ENCODE peak calls at places on chromosomes 2 and 18, in four cellular contexts. W is Peyer's patch, P is BE2C, V is Panc1. Z is an unnamed sample.

GRCh38 chr18:44943201-44943881 is 262.7 kb downstream of the SETBP1 start:
- DNase-seq in W (no peak), P (no peak), V (no peak), Z (peak)

GRCh38 chr2:4533806-4534205 is 830.4 kb downstream of the DCDC2C start:
- DNase-seq in W (no peak), P (no peak), V (no peak), Z (no peak)

GRCh38 chr2:69993048-69993565 is 31.7 kb upstream of the ASPRV1 start:
- DNase-seq in W (no peak), P (no peak), V (no peak), Z (no peak)

GRCh38 chr2:60710707-60711106 is 45.4 kb upstream of the PAPOLG start:
- DNase-seq in W (no peak), P (no peak), V (no peak), Z (no peak)

GRCh38 chr2:190267302-190267701 is 52.3 kb downstream of the HIBCH start:
- DNase-seq in W (no peak), P (no peak), V (peak), Z (peak)

GRCh38 chr2:241989074-241989473 is 119.5 kb downstream of the RTP5 start:
- DNase-seq in W (peak), P (no peak), V (no peak), Z (no peak)

GRCh38 chr2:75515584-75516368 is 45.0 kb downstream of the EVA1A start:
- DNase-seq in W (no peak), P (no peak), V (no peak), Z (no peak)

GRCh38 chr2:196096982-196097745 is 28.5 kb upstream of the DNAH7 start:
- DNase-seq in W (no peak), P (no peak), V (no peak), Z (no peak)

GRCh38 chr2:237944302-237944701 is 22.5 kb upstream of the UBE2F start:
- DNase-seq in W (no peak), P (no peak), V (no peak), Z (no peak)

GRCh38 chr18:24488824-24489493 is 28.5 kb downstream of the HRH4 start:
- DNase-seq in W (no peak), P (no peak), V (peak), Z (no peak)

GRCh38 chr2:41321341-41321740 is 726.5 kb upstream of the PKDCC start:
- DNase-seq in W (no peak), P (no peak), V (no peak), Z (no peak)

GRCh38 chr2:151106805-151107490 is 154.7 kb downstream of the RBM43 start:
- DNase-seq in W (no peak), P (no peak), V (no peak), Z (peak)

GRCh38 chr2:153386481-153386891 is 92.1 kb downstream of the RPRM start:
- DNase-seq in W (no peak), P (no peak), V (no peak), Z (no peak)

GRCh38 chr2:84515788-84516187 is 510 bp upstream of the DNAH6 start:
- DNase-seq in W (no peak), P (no peak), V (no peak), Z (no peak)

GRCh38 chr2:84519332-84519957 is 3.1 kb downstream of the DNAH6 start:
- DNase-seq in W (no peak), P (no peak), V (no peak), Z (no peak)

GRCh38 chr2:84516234-84516986 is at the start of gene DNAH6:
- DNase-seq in W (peak), P (peak), V (peak), Z (peak)
- H3K4me3 ChIP-seq in W (peak), P (peak), V (peak), Z (peak)

DNA sequence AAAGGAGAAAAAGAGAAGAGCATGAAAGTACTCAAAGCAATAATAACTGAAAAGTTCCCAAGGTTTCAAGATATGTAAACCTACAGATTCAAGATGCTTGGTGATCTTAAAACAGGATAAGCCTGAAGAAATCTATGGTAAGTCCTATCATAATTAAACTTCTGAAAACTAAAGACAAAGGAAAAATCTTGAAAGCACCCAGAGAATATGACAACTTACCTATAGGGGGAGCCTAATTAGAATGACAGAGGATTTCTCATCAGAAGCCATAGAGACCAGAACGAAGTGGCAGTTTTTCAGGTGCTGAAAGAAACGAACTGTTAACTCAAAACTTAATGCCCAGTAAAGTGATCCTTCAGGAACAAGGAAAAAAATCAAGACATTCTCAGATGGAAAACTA is 59.7 kb downstream of the XDH start:
- DNase-seq in W (no peak), P (no peak), V (no peak), Z (no peak)
- TF ChIP-seq CTCF in W (no peak), P (peak), V (peak), Z (peak)

GRCh38 chr2:105754011-105754410 is 9.3 kb downstream of the NCK2 start:
- DNase-seq in W (no peak), P (no peak), V (no peak), Z (no peak)

GRCh38 chr2:105757361-105757933 is 12.7 kb downstream of the NCK2 start:
- DNase-seq in W (no peak), P (no peak), V (no peak), Z (no peak)

GRCh38 chr2:105756435-105756834 is 11.7 kb downstream of the NCK2 start:
- DNase-seq in W (no peak), P (no peak), V (no peak), Z (no peak)

GRCh38 chr2:105754999-105755398 is 10.3 kb downstream of the NCK2 start:
- DNase-seq in W (no peak), P (no peak), V (no peak), Z (no peak)

DNA sequence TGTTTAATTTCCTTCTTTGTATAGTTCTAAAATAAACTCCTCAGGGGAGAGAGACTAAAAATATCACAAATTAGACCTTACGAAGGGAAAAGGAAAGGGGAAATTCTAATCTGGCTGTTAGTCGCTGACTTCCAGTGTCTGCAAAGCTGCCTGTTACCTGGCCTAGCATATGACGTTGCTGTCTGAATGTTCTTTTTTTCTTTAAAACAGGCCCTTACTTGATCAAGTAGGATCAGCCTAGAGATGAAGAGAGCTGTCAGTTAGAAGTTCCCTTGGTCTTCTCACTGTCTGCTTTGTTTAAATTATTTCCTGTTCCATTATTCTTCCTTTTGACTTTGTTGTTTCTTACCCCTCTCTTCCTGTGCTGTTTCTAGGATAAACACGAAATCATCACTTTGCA is 11.2 kb downstream of the NCK2 start:
- DNase-seq in W (no peak), P (no peak), V (no peak), Z (no peak)
- H3K4me3 ChIP-seq in W (no peak), P (no peak), V (no peak), Z (no peak)

DNA sequence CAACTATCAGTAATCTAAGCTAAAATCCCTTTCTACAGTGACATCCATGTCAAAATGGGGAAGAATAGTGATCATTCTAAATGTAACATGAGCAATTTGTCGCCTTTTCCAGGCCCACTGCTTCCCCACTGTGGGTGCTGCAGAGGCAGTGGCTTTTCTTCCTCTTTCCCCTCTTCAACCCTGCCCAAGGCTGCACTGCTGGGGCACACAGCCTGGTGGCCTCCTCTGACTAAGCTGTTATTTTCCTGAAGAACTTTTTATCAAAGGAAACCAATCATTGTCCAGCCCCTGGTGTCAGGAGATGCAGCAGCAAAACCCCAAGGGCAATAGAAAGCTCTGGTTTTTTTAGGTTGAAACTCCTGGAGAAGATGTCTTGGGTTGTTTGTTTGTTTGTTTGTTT is 117.6 kb upstream of the KLF7 start:
- DNase-seq in W (no peak), P (peak), V (no peak), Z (no peak)
- TF ChIP-seq CTCF in W (no peak), P (peak), V (no peak), Z (no peak)

Z was measured in AG09309.